ENCODE peak calls at places on chromosomes 6 and 20, in nine cellular contexts. M is brain microvascular endothelial cell; H is HFF-Myc; S is bronchial epithelial cell; W is left ventricle myocardium inferior; G is heart right ventricle; Z is OCI-LY7; Q is A549; B is CD4-positive, alpha-beta T cell. D is an unnamed sample.

GRCh38 chr20:20603339-20603990 is 109.0 kb downstream of the RALGAPA2 start:
- DNase-seq in M (no peak), H (peak), S (peak), W (no peak), G (no peak), Z (peak), Q (no peak), B (no peak), D (peak)

GRCh38 chr20:46183768-46184167 is 65.7 kb downstream of the CD40 start:
- DNase-seq in M (no peak), H (no peak), S (no peak), W (no peak), G (no peak), Z (no peak), Q (no peak), B (no peak), D (no peak)

GRCh38 chr6:148884461-148884860 is 137.6 kb downstream of the UST start:
- DNase-seq in M (no peak), H (no peak), S (no peak), W (no peak), G (no peak), Z (no peak), Q (no peak), B (no peak), D (peak)

GRCh38 chr6:26520088-26520839 is 17.9 kb upstream of the HMGN4 start:
- DNase-seq in M (no peak), H (no peak), S (peak), W (no peak), G (peak), Z (no peak), Q (no peak), B (no peak), D (peak)

GRCh38 chr6:121732641-121733040 is 297.2 kb downstream of the GJA1 start:
- DNase-seq in M (peak), H (no peak), S (no peak), W (no peak), G (no peak), Z (no peak), Q (no peak), B (no peak), D (no peak)

GRCh38 chr6:130390890-130391289 is 25.1 kb downstream of the TMEM200A start:
- DNase-seq in M (no peak), H (no peak), S (no peak), W (no peak), G (no peak), Z (no peak), Q (no peak), B (no peak), D (no peak)

GRCh38 chr20:3080939-3081388 is 3.6 kb downstream of the AVP start:
- DNase-seq in M (no peak), H (no peak), S (no peak), W (peak), G (peak), Z (no peak), Q (peak), B (no peak), D (no peak)

GRCh38 chr20:1875762-1876161 is 19.4 kb upstream of the SIRPA start:
- DNase-seq in M (no peak), H (no peak), S (no peak), W (no peak), G (no peak), Z (no peak), Q (no peak), B (no peak), D (no peak)

GRCh38 chr20:11207749-11208502 is 534.1 kb upstream of the JAG1 start:
- DNase-seq in M (peak), H (peak), S (peak), W (no peak), G (no peak), Z (no peak), Q (peak), B (no peak), D (no peak)

GRCh38 chr6:142316791-142317368 is 15.1 kb downstream of the ADGRG6 start:
- DNase-seq in M (no peak), H (no peak), S (no peak), W (no peak), G (no peak), Z (no peak), Q (no peak), B (no peak), D (no peak)

GRCh38 chr20:39264506-39265172 is 302.5 kb downstream of the DHX35 start:
- DNase-seq in M (peak), H (peak), S (peak), W (peak), G (peak), Z (peak), Q (peak), B (no peak), D (peak)

GRCh38 chr6:35304299-35304698 is 6.7 kb downstream of the DEF6 start:
- DNase-seq in M (no peak), H (no peak), S (no peak), W (no peak), G (no peak), Z (no peak), Q (no peak), B (no peak), D (no peak)

GRCh38 chr6:4371207-4371921 is 236.0 kb upstream of the ECI2 start:
- DNase-seq in M (peak), H (no peak), S (no peak), W (peak), G (peak), Z (no peak), Q (no peak), B (no peak), D (no peak)

GRCh38 chr20:13684566-13685222 is 46.0 kb upstream of the TASP1 start:
- DNase-seq in M (no peak), H (peak), S (no peak), W (no peak), G (no peak), Z (peak), Q (no peak), B (no peak), D (peak)

GRCh38 chr6:30722280-30723112 is 2.3 kb downstream of the TUBB start:
- DNase-seq in M (peak), H (no peak), S (peak), W (peak), G (peak), Z (peak), Q (peak), B (peak), D (peak)

GRCh38 chr20:46375771-46376170 is 30.6 kb downstream of the ELMO2 start:
- DNase-seq in M (no peak), H (no peak), S (peak), W (no peak), G (no peak), Z (no peak), Q (no peak), B (no peak), D (no peak)

GRCh38 chr20:5835870-5836269 is 85.7 kb downstream of the SHLD1 start:
- DNase-seq in M (no peak), H (peak), S (no peak), W (no peak), G (no peak), Z (no peak), Q (no peak), B (no peak), D (no peak)

GRCh38 chr20:64039293-64040160 is 3.5 kb downstream of the C20orf204 start:
- DNase-seq in M (no peak), H (no peak), S (no peak), W (no peak), G (no peak), Z (no peak), Q (no peak), B (no peak), D (no peak)
- TF ChIP-seq CTCF in M (no peak), H (no peak), S (no peak), W (no peak), G (no peak), Z (no peak), Q (no peak), B (no peak), D (no peak)

DNA sequence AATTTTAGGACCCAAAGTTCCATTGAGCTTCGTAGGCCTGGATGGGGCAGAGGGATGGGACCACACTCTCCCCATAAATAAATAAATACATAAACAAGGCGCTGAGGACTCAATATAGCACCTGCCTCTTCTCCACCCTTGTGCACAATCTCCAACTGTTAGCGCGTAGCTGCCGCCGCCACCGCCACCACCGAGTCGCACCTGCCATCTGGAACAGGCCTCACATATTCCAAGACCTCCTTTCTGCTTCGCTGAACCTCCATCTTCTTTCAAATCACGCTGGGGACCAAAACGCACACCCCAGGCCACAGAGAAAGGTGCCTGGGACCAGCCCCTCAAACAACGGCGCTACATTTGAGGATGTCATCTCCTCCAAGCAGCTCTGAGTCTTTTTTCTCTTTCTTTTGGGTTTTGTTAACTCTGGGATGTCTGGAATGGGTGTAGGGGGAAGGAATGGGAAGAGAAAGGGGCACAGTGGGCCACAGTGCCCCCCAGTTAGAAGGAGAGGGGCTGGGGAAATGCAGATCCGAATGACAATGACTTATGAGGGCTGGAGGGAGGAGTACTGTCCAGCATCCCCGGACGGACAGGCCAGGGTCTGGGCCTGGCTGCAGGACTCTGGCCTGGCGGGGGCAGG is 49.7 kb downstream of the NOL4L start:
- DNase-seq in M (no peak), H (no peak), S (no peak), W (no peak), G (no peak), Z (peak), Q (no peak), B (peak), D (no peak)
- TF ChIP-seq CTCF in M (no peak), H (no peak), S (no peak), W (no peak), G (no peak), Z (peak), Q (no peak), B (no peak), D (no peak)

GRCh38 chr20:45098096-45098773 is 2.7 kb downstream of the KCNS1 start:
- DNase-seq in M (peak), H (no peak), S (peak), W (no peak), G (peak), Z (no peak), Q (no peak), B (no peak), D (no peak)
- TF ChIP-seq CTCF in M (peak), H (peak), S (peak), W (no peak), G (no peak), Z (no peak), Q (no peak), B (no peak), D (no peak)

GRCh38 chr6:97437087-97437486 is 154.1 kb upstream of the MMS22L start:
- DNase-seq in M (no peak), H (peak), S (peak), W (no peak), G (no peak), Z (peak), Q (peak), B (no peak), D (peak)
- TF ChIP-seq CTCF in M (peak), H (peak), S (peak), W (peak), G (peak), Z (peak), Q (peak), B (peak), D (peak)

GRCh38 chr6:11585426-11586016 is 48.0 kb downstream of the TMEM170B start:
- DNase-seq in M (peak), H (peak), S (peak), W (no peak), G (no peak), Z (peak), Q (peak), B (no peak), D (peak)
- TF ChIP-seq CTCF in M (peak), H (peak), S (peak), W (peak), G (peak), Z (peak), Q (peak), B (peak), D (peak)

GRCh38 chr6:105135056-105135455 is 44.8 kb downstream of the POPDC3 start:
- DNase-seq in M (peak), H (no peak), S (peak), W (no peak), G (no peak), Z (no peak), Q (peak), B (no peak), D (no peak)
- TF ChIP-seq CTCF in M (peak), H (no peak), S (no peak), W (peak), G (no peak), Z (no peak), Q (peak), B (no peak), D (no peak)

GRCh38 chr6:157758516-157759023 is 64.5 kb upstream of the SNX9 start:
- DNase-seq in M (no peak), H (no peak), S (no peak), W (no peak), G (no peak), Z (no peak), Q (no peak), B (no peak), D (no peak)

GRCh38 chr6:157759028-157759427 is 64.0 kb upstream of the SNX9 start:
- DNase-seq in M (no peak), H (no peak), S (no peak), W (no peak), G (no peak), Z (no peak), Q (no peak), B (no peak), D (no peak)

GRCh38 chr6:157760589-157761330 is 62.3 kb upstream of the SNX9 start:
- DNase-seq in M (peak), H (peak), S (peak), W (no peak), G (no peak), Z (no peak), Q (peak), B (peak), D (no peak)

GRCh38 chr6:157761331-157761921 is 61.6 kb upstream of the SNX9 start:
- DNase-seq in M (peak), H (peak), S (peak), W (no peak), G (no peak), Z (no peak), Q (no peak), B (peak), D (peak)

GRCh38 chr6:157760137-157760536 is 62.9 kb upstream of the SNX9 start:
- DNase-seq in M (no peak), H (no peak), S (no peak), W (no peak), G (no peak), Z (no peak), Q (no peak), B (no peak), D (no peak)
- TF ChIP-seq CTCF in M (no peak), H (no peak), S (no peak), W (no peak), G (no peak), Z (no peak), Q (no peak), B (no peak), D (no peak)

D was measured in GM13976.